ENCODE peak calls at places on chromosomes 12 and 14, in four cellular contexts. L, G, A and C are unnamed samples.

GRCh38 chr12:61546296-61546695 is 713.9 kb upstream of the USP15 start:
- DNase-seq in A (peak; percentile 7), G (no peak), L (no peak), C (no peak)

GRCh38 chr12:56931474-56931978 is 2.7 kb downstream of the SDR9C7 start:
- DNase-seq in L (no peak), A (peak; percentile 11), G (no peak), C (no peak)

GRCh38 chr14:105439710-105440553 is 20.3 kb downstream of the MTA1 start:
- DNase-seq in A (no peak), G (no peak), L (no peak), C (no peak)

GRCh38 chr12:105626653-105627052 is 296.2 kb downstream of the C12orf75 start:
- DNase-seq in L (no peak), G (no peak), A (no peak), C (no peak)

GRCh38 chr14:63492391-63492790 is 50.8 kb downstream of the PPP2R5E start:
- DNase-seq in G (no peak), L (no peak), A (no peak), C (no peak)

GRCh38 chr12:130826151-130826801 is 12.8 kb downstream of the STX2 start:
- DNase-seq in G (peak; percentile 35), A (peak; percentile 39), L (peak; percentile 72), C (no peak)

GRCh38 chr14:78617735-78618134 is 447.6 kb downstream of the NRXN3 start:
- DNase-seq in G (no peak), L (no peak), A (no peak), C (no peak)

GRCh38 chr14:65502676-65503124 is 90.2 kb downstream of the FUT8 start:
- DNase-seq in G (no peak), A (no peak), L (no peak), C (no peak)

GRCh38 chr14:69749956-69750355 is 17.0 kb upstream of the SRSF5 start:
- DNase-seq in G (no peak), A (no peak), L (no peak), C (no peak)

GRCh38 chr12:78951746-78952532 is 87.4 kb downstream of the SYT1 start:
- DNase-seq in A (no peak), G (no peak), L (no peak), C (no peak)

GRCh38 chr14:32372154-32372553 is 43.1 kb downstream of the AKAP6 start:
- DNase-seq in A (no peak), G (no peak), L (no peak), C (no peak)

GRCh38 chr14:100540141-100540925 is 46.9 kb downstream of the BEGAIN start:
- DNase-seq in A (peak; percentile 76), L (no peak), G (peak; percentile 64), C (peak; percentile 67)

GRCh38 chr12:49491823-49492222 is 47.0 kb upstream of the KCNH3 start:
- DNase-seq in A (no peak), G (no peak), L (no peak), C (no peak)

GRCh38 chr12:111455448-111456320 is 50.0 kb downstream of the SH2B3 start:
- DNase-seq in A (no peak), G (no peak), L (no peak), C (no peak)

GRCh38 chr14:101018561-101019290 is 115.2 kb upstream of the RTL1 start:
- DNase-seq in A (no peak), L (no peak), G (no peak), C (peak; percentile 72)

GRCh38 chr14:74935340-74935640 is 12.2 kb upstream of the RPS6KL1 start:
- DNase-seq in G (no peak), A (no peak), L (no peak), C (no peak)

GRCh38 chr12:51941011-51941561 is 10.4 kb upstream of the ACVR1B start:
- DNase-seq in L (no peak), G (no peak), A (no peak), C (no peak)

GRCh38 chr14:70955543-70956480 is 48.6 kb downstream of the PCNX1 start:
- DNase-seq in A (no peak), L (peak; percentile 37), G (no peak), C (no peak)

GRCh38 chr12:105357162-105357691 is 26.7 kb downstream of the C12orf75 start:
- DNase-seq in A (no peak), L (no peak), G (no peak), C (no peak)

GRCh38 chr12:31574803-31575573 is 15.9 kb downstream of the DENND5B start:
- DNase-seq in A (no peak), G (no peak), L (no peak), C (no peak)

GRCh38 chr14:92728781-92729364 is 19.6 kb downstream of the LGMN start:
- DNase-seq in L (no peak), G (no peak), A (peak; percentile 26), C (no peak)

GRCh38 chr12:42779186-42779859 is 189.8 kb upstream of the PRICKLE1 start:
- DNase-seq in G (no peak), A (no peak), L (no peak), C (no peak)

GRCh38 chr12:72006766-72007165 is 68.1 kb downstream of the TPH2 start:
- DNase-seq in G (no peak), A (no peak), L (no peak), C (no peak)

GRCh38 chr12:323507-323906 is 60.9 kb upstream of the SLC6A13 start:
- DNase-seq in A (no peak), L (no peak), G (no peak), C (no peak)

GRCh38 chr12:58592817-58593216 is 327.5 kb downstream of the LRIG3 start:
- DNase-seq in L (no peak), G (no peak), A (no peak), C (no peak)

GRCh38 chr12:58588771-58589170 is 331.5 kb downstream of the LRIG3 start:
- DNase-seq in G (no peak), L (no peak), A (no peak), C (no peak)

GRCh38 chr12:58596381-58596780 is 323.9 kb downstream of the LRIG3 start:
- DNase-seq in A (no peak), L (no peak), G (no peak), C (no peak)

DNA sequence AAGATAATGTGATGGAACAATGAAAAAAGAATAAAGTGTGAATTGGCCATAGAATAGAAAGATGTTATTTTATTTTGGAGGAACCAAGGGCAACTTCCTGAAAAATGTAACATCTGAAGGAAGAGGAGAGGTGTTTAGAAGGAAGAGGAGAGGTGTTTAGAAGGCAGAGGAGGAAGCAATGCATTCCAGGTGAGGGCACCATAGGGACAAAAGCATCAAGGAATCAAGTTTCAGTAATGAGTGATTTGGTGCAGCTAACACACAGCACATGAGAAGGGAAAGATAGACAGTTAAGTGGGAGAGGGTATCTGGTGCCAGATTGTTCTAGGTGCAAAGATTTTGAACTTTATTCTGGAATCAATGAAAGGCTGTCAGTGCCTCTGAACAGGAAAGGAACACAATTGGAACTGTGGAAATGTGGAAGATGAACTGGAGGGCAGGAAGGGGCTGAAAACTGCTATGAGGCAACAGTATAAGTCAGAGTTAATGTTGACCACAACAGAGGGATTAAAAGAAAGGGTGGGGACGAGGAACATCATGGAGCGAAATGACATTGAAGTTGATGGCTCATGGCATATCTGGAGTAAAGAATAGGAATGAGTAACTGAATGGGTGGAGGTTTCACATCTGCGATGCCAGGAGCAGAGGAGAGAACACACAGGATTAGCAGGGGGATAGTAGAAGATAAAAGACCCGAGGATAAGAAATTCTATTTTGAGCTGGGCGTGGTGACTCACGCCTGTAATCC is 326.6 kb downstream of the LRIG3 start:
- DNase-seq in A (no peak), L (no peak), G (no peak), C (no peak)
- H3K27ac ChIP-seq in A (no peak overlapping the region), L (no peak overlapping the region), G (no peak overlapping the region), C (no peak overlapping the region)

GRCh38 chr14:91400696-91401095 is 16.9 kb downstream of the CCDC88C start:
- DNase-seq in L (no peak), A (no peak), G (no peak), C (no peak)

GRCh38 chr14:91399868-91400640 is 17.6 kb downstream of the CCDC88C start:
- DNase-seq in G (peak; percentile 50), L (no peak), A (peak; percentile 49), C (peak; percentile 64)

GRCh38 chr14:91403069-91403600 is 14.5 kb downstream of the CCDC88C start:
- DNase-seq in L (no peak), G (peak; percentile 49), A (peak; percentile 48), C (peak; percentile 21)

GRCh38 chr14:91401751-91402150 is 15.9 kb downstream of the CCDC88C start:
- DNase-seq in L (no peak), G (no peak), A (no peak), C (no peak)

DNA sequence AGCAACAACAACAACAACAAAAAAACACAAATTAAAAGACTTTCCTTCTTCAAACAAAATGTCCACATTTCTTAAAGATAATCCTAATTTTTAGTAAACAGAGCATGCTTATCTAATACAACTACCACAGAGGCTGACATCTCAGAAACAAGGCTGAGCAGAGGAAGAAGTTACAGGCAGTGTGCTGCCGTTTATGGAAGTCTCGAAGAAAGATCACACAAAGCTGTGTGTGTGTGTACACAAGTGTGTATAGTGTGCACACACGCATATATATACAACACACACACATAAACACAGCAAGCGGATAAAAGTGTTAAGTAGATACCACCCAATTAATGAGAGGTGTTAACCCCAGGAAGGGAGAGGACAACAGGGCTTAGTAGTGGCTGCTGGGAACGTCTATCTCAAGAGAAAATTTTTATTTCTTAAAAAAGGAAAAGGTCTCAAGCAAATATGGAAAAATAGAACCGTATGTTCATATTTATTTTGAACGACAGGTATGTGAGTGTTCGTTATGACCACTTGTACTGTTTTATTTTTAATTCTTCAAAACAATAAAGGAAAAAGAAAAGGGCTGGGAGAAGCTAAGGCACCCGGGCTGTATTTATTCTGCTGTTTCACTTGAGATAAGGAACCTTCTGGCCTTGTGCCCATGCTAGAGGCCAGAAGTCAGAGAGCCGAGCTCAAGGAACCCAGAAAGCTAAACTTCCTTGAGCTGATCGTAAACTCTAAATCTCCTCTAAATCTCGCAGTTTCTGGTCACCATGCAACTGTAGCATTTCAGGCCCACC is 15.1 kb downstream of the CCDC88C start:
- DNase-seq in L (no peak), A (peak; percentile 84), G (peak; percentile 72), C (no peak)
- H3K4me1 ChIP-seq in L (peaks cover 92% of the 10 kb centered on the region), A (peaks cover 79% of the 10 kb centered on the region), G (peaks cover 32% of the 10 kb centered on the region), C (no peaks in the 10 kb centered on the region)

DNA sequence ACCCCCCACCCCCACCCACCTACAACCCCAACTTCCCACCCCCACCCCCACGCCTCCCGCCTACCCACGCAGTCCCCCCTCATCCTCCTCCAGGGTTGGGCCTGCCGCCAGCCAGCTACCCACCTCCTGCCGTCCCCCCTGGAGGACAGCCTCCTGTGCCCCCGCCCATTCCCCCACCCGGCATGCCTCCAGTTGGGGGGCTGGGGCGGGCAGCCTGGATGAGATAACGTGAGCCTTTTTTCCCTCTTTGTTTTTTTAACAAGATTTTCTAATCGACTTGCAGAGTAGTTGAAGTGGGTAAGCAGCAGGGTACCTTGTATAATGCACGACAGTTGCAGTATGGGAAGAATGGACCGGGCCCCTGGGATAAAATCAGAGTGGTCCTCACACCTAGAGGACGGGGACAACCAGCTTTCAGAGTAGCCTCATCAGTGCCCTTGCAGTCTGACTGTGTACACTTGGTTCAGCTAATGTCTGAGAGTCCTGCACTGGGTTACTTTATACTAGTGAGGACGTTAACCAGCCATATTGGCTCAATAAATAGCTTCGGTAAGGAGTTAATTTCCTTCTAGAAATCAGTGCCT is 29.4 kb downstream of the CCNK start:
- DNase-seq in A (no peak), L (no peak), G (no peak), C (no peak)
- H3K27ac ChIP-seq in A (no peak overlapping the region), L (no peak overlapping the region), G (no peak overlapping the region), C (no peak overlapping the region)

GRCh38 chr12:116245189-116245588 is 32.3 kb downstream of the MED13L start:
- DNase-seq in L (no peak), G (no peak), A (no peak), C (no peak)

GRCh38 chr12:116244474-116245090 is 32.9 kb downstream of the MED13L start:
- DNase-seq in G (no peak), L (no peak), A (no peak), C (no peak)

GRCh38 chr12:116248433-116248832 is 29.1 kb downstream of the MED13L start:
- DNase-seq in G (no peak), L (no peak), A (no peak), C (no peak)

GRCh38 chr12:116247377-116247776 is 30.1 kb downstream of the MED13L start:
- DNase-seq in A (no peak), G (no peak), L (no peak), C (no peak)

GRCh38 chr12:116246490-116247179 is 30.9 kb downstream of the MED13L start:
- DNase-seq in L (no peak), A (no peak), G (no peak), C (no peak)
- H3K4me1 ChIP-seq in L (peaks cover 52% of the 10 kb centered on the region), A (peaks cover 64% of the 10 kb centered on the region), G (peaks cover 52% of the 10 kb centered on the region), C (peaks cover 10% of the 10 kb centered on the region)